ENCODE peak calls at places on chromosomes 3 and 15, in five cellular contexts. R is stomach, U is K562, P is sigmoid colon, Q is HCT116. X is an unnamed sample.

GRCh38 chr15:89770041-89770440 is 6.1 kb upstream of the MESP2 start:
- DNase-seq in R (no peak), U (no peak), P (no peak), Q (no peak), X (no peak)

GRCh38 chr15:76431936-76432335 is 95.4 kb downstream of the ISL2 start:
- DNase-seq in R (no peak), U (no peak), P (no peak), Q (no peak), X (no peak)

GRCh38 chr3:142088522-142088921 is 60.8 kb downstream of the TFDP2 start:
- DNase-seq in R (no peak), U (no peak), P (no peak), Q (peak; percentile 37), X (no peak)

GRCh38 chr3:83938491-83938890 is 1020.3 kb upstream of the CADM2 start:
- DNase-seq in R (no peak), U (no peak), P (no peak), Q (no peak), X (no peak)

GRCh38 chr15:27059610-27060202 is 88.7 kb downstream of the GABRG3 start:
- DNase-seq in R (no peak), U (peak; percentile 88), P (no peak), Q (peak; percentile 0), X (no peak)

GRCh38 chr3:177037241-177037640 is 160.0 kb downstream of the TBL1XR1 start:
- DNase-seq in R (no peak), U (no peak), P (no peak), Q (no peak), X (no peak)

GRCh38 chr15:41876007-41876406 is 17.8 kb downstream of the SPTBN5 start:
- DNase-seq in R (no peak), U (no peak), P (no peak), Q (no peak), X (no peak)

GRCh38 chr3:29514912-29515311 is 234.0 kb downstream of the RBMS3 start:
- DNase-seq in R (no peak), U (no peak), P (no peak), Q (no peak), X (no peak)

GRCh38 chr3:139218046-139218445 is 125.8 kb upstream of the MRPS22 start:
- DNase-seq in R (no peak), U (no peak), P (no peak), Q (no peak), X (no peak)

GRCh38 chr3:53350652-53351051 is 3.3 kb upstream of the DCP1A start:
- DNase-seq in R (no peak), U (peak; percentile 43), P (no peak), Q (peak; percentile 18), X (no peak)

GRCh38 chr3:13122101-13123055 is 49.1 kb upstream of the IQSEC1 start:
- DNase-seq in R (no peak), U (no peak), P (peak; percentile 40), Q (no peak), X (no peak)

GRCh38 chr15:58473720-58474119 is 41.9 kb downstream of the LIPC start:
- DNase-seq in R (no peak), U (no peak), P (no peak), Q (no peak), X (no peak)

GRCh38 chr15:26630857-26631256 is 142.0 kb downstream of the GABRB3 start:
- DNase-seq in R (no peak), U (no peak), P (no peak), Q (no peak), X (no peak)

DNA sequence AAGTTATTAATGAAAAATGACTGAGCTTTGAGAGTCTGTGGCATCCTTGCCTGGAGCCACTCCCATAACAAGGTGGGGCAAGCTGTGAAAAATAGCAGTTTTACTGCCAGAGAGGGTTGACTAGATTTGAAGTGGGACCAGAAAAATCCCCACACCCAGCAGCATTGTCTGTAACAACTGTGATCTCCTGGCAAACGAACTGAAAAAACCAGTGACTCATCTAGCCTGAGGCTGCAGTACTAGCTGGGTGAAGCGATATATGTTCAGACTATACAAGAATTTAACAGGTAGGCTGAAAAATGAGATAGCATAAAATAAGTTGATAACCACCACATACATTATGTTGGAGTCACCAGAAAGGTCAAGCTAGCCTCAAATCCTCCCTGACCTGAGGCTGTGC is 64.0 kb downstream of the DPH6 start:
- DNase-seq in R (no peak), U (no peak), P (no peak), Q (peak; percentile 85), X (no peak)
- TF ChIP-seq POLR2AphosphoS5 in R (no peak), U (no peak), P (no peak), Q (no peak), X (no peak)

GRCh38 chr15:23069496-23070166 is 30.3 kb upstream of the TUBGCP5 start:
- DNase-seq in R (no peak), U (peak; percentile 52), P (no peak), Q (peak; percentile 28), X (no peak)

GRCh38 chr15:23072633-23073032 is 33.3 kb upstream of the TUBGCP5 start:
- DNase-seq in R (no peak), U (no peak), P (no peak), Q (no peak), X (no peak)

GRCh38 chr15:23075927-23076326 is 36.6 kb upstream of the TUBGCP5 start:
- DNase-seq in R (no peak), U (no peak), P (no peak), Q (no peak), X (no peak)

GRCh38 chr15:23074684-23075083 is 35.3 kb upstream of the TUBGCP5 start:
- DNase-seq in R (no peak), U (no peak), P (no peak), Q (no peak), X (no peak)

DNA sequence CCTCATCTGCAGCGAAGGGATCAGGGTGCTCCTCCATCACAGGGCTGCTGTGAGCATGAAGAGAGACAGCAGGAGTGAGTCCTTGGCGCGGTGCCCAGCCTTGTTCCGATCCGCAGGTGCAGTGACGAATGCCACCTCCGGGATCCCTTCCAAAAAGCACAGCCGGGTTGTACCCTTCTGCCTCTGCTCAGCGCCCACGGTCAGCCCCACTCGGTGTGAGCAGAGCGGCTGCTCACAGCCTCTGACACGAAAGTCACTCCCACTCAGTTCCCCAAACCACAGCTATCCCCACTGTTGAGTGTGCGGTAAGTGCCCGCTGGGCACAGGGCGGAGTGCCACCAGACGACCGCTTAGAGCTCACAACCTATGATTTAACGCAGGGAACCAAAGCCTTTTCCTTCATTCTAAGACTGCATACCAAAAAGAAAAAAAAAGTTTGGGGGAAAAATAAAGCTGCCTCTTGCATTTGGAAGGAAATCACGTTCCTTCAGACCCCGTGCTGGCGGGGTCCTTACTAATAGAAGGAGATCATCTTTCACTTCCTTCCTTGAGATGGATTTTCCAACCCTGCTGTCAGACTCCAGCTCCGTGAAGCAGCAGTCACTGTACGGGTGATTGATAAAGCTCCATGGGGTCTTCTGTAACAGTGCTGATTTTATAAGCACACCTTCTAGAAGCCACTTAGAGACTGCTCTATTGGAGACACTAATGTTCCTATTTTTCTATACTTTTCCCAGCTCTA is 34.7 kb upstream of the TUBGCP5 start:
- DNase-seq in R (no peak), U (no peak), P (no peak), Q (no peak), X (peak; percentile 59)
- TF ChIP-seq CTCF in R (no peak), U (no peak), P (no peak), Q (no peak), X (no peak)

GRCh38 chr15:36858423-36858822 is 241.9 kb downstream of the MEIS2 start:
- DNase-seq in R (no peak), U (no peak), P (no peak), Q (no peak), X (no peak)

GRCh38 chr15:36856339-36856973 is 243.9 kb downstream of the MEIS2 start:
- DNase-seq in R (no peak), U (no peak), P (no peak), Q (no peak), X (no peak)

GRCh38 chr15:36863551-36863950 is 236.8 kb downstream of the MEIS2 start:
- DNase-seq in R (no peak), U (no peak), P (no peak), Q (no peak), X (no peak)

DNA sequence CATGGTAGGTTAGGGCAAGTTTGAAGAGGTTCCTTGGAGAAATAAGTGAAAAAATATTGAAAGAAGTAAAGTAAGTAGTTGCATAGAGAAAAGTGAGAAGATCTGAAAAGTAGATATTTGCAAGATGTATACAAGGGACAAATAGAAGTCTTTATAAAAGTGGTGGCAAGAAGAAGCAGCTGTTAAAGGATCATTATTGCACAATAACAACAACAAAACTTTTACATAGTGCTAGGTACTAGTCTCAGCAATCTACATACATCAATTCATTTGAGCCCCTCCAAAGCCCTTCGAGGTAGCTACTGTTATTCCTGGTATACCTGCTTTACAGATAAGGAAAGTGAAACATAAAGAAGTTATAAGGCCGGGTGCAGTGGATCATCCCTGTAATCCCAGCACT is 239.6 kb downstream of the MEIS2 start:
- DNase-seq in R (no peak), U (no peak), P (no peak), Q (no peak), X (no peak)
- H3K4me1 ChIP-seq in R (no peaks in the 10 kb centered on the region), U (no peaks in the 10 kb centered on the region), P (no peaks in the 10 kb centered on the region), Q (no peaks in the 10 kb centered on the region), X (no peaks in the 10 kb centered on the region)

GRCh38 chr15:67125589-67126502 is 60.4 kb downstream of the SMAD3 start:
- DNase-seq in R (peak; percentile 44), U (peak; percentile 35), P (peak; percentile 92), Q (peak; percentile 86), X (peak; percentile 48)

GRCh38 chr15:67130166-67130565 is 64.8 kb downstream of the SMAD3 start:
- DNase-seq in R (no peak), U (no peak), P (peak; percentile 56), Q (no peak), X (no peak)

GRCh38 chr15:67127334-67127664 is 61.9 kb downstream of the SMAD3 start:
- DNase-seq in R (no peak), U (no peak), P (no peak), Q (no peak), X (no peak)

GRCh38 chr15:67126551-67127333 is 61.3 kb downstream of the SMAD3 start:
- DNase-seq in R (no peak), U (no peak), P (no peak), Q (no peak), X (no peak)

DNA sequence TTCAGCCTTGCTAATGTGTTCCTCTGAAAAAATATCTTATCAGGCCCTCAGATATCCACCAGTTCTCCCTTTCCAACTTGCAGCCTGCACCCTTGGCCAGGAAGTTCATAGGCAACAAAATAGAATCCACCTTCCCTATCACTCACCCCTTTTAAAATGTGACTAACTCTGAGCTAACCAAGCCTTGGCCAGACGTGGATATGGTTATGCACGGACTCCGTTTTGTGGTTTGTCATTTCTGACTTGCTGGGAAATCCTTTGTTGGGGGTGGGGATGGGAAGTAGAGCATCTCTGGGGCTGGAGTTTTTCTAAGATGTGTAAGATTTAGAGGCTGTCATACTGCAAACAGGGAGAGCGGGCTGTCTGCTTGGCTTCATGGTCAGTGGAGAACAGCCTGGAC is 62.5 kb downstream of the SMAD3 start:
- DNase-seq in R (no peak), U (no peak), P (no peak), Q (peak; percentile 76), X (no peak)
- TF ChIP-seq POLR2AphosphoS5 in R (peak; percentile 85), U (no peak), P (peak; percentile 64), Q (peak; percentile 67), X (no peak)

GRCh38 chr3:132898131-132898530 is 140.1 kb upstream of the TMEM108 start:
- DNase-seq in R (no peak), U (no peak), P (no peak), Q (no peak), X (no peak)

DNA sequence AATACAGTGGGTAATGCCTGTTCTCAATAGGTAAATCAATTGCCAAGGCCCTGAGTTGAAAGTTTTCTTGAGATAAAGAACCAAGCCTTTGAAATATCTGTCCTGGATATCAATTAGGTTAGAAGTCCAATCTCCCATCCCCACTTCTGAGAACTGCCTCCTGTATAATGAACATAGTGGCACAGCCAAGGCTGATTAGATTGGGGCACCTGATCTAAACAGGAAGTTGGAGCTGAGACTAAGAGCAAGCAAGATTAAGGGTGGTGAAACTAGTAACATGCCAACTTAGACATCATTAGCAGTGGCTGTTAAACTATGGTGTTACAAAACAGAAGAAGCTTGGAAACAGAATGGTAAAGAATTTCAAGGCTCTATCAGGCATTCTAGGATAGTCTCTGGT is 137.7 kb upstream of the TMEM108 start:
- DNase-seq in R (no peak), U (no peak), P (no peak), Q (no peak), X (no peak)
- TF ChIP-seq CTCF in R (no peak), U (no peak), P (no peak), Q (no peak), X (no peak)

X was measured in breast epithelium.